ENCODE peak calls at places on chromosomes 13 and 19, in seven cellular contexts. One of them, this sample, is unnamed.

GRCh38 chr13:112751617-112752016 is 61.8 kb downstream of the ATP11A start:
- DNase-seq in NCI-H82: no peak
- DNase-seq in anterior cingulate cortex: no peak
- DNase-seq in AG09319: no peak
- DNase-seq in GM23338: no peak
- DNase-seq in nucleus accumbens: no peak
- DNase-seq in EH: no peak
- DNase-seq in this sample: no peak

GRCh38 chr13:31138515-31138914 is 23.2 kb downstream of the HSPH1 start:
- DNase-seq in NCI-H82: no peak
- DNase-seq in anterior cingulate cortex: no peak
- DNase-seq in GM23338: no peak
- DNase-seq in EH: no peak
- DNase-seq in nucleus accumbens: no peak
- DNase-seq in AG09319: no peak
- DNase-seq in this sample: no peak

GRCh38 chr19:12289790-12290065 is 5.0 kb downstream of the ZNF44 start:
- DNase-seq in anterior cingulate cortex: no peak
- DNase-seq in nucleus accumbens: no peak
- DNase-seq in EH: no peak
- DNase-seq in NCI-H82: no peak
- DNase-seq in GM23338: no peak
- DNase-seq in AG09319: no peak
- DNase-seq in this sample: no peak

GRCh38 chr19:3132971-3133792 is 2.7 kb upstream of the GNA15 start:
- DNase-seq in AG09319: no peak
- DNase-seq in NCI-H82: peak; percentile 67
- DNase-seq in EH: peak; percentile 78
- DNase-seq in anterior cingulate cortex: no peak
- DNase-seq in nucleus accumbens: no peak
- DNase-seq in GM23338: no peak
- DNase-seq in this sample: no peak

GRCh38 chr13:102299366-102299765 is 102.5 kb downstream of the FGF14 start:
- DNase-seq in EH: no peak
- DNase-seq in nucleus accumbens: no peak
- DNase-seq in NCI-H82: no peak
- DNase-seq in AG09319: no peak
- DNase-seq in anterior cingulate cortex: no peak
- DNase-seq in GM23338: no peak
- DNase-seq in this sample: no peak

GRCh38 chr13:32911506-32911905 is 104.7 kb upstream of the KL start:
- DNase-seq in NCI-H82: peak; percentile 76
- DNase-seq in AG09319: no peak
- DNase-seq in GM23338: peak; percentile 64
- DNase-seq in anterior cingulate cortex: no peak
- DNase-seq in nucleus accumbens: peak; percentile 1
- DNase-seq in EH: peak; percentile 60
- DNase-seq in this sample: no peak

GRCh38 chr13:52109096-52109495 is 19.8 kb downstream of the NEK5 start:
- DNase-seq in nucleus accumbens: no peak
- DNase-seq in NCI-H82: no peak
- DNase-seq in AG09319: no peak
- DNase-seq in EH: no peak
- DNase-seq in anterior cingulate cortex: no peak
- DNase-seq in GM23338: peak; percentile 33
- DNase-seq in this sample: no peak

GRCh38 chr13:39603424-39603947 is 493 bp upstream of the LHFPL6 start:
- DNase-seq in AG09319: no peak
- DNase-seq in anterior cingulate cortex: no peak
- DNase-seq in NCI-H82: peak; percentile 61
- DNase-seq in EH: peak; percentile 65
- DNase-seq in nucleus accumbens: peak; percentile 10
- DNase-seq in GM23338: peak; percentile 47
- DNase-seq in this sample: peak; percentile 26

GRCh38 chr13:78228211-78228610 is 309.6 kb upstream of the EDNRB start:
- DNase-seq in anterior cingulate cortex: no peak
- DNase-seq in EH: no peak
- DNase-seq in AG09319: no peak
- DNase-seq in GM23338: no peak
- DNase-seq in NCI-H82: no peak
- DNase-seq in nucleus accumbens: no peak
- DNase-seq in this sample: no peak

GRCh38 chr13:48505597-48506091 is 27.2 kb downstream of the RCBTB2 start:
- DNase-seq in EH: peak; percentile 90
- DNase-seq in NCI-H82: no peak
- DNase-seq in GM23338: no peak
- DNase-seq in AG09319: peak; percentile 75
- DNase-seq in anterior cingulate cortex: no peak
- DNase-seq in nucleus accumbens: no peak
- DNase-seq in this sample: no peak

This sample was measured in caudate nucleus.